ENCODE peak calls at places on chromosome 13, in nine cellular contexts. One of them, this sample, is unnamed.
A peak's percentile ranks its signal among the peaks of the same experiment; 100 is the strongest.

GRCh38 chr13:46648166-46648607 is 95.2 kb downstream of the LRCH1 start:
- DNase-seq in NCI-H1105 treated with DMSO at 0.1 percent for 48 hours: peak; percentile 7
- DNase-seq in posterior cingulate gyrus: no peak
- DNase-seq in left ventricle myocardium inferior: no peak
- DNase-seq in omental fat pad: no peak
- DNase-seq in NB4: peak; percentile 45
- DNase-seq in RWPE1: no peak
- DNase-seq in upper lobe of right lung: no peak
- DNase-seq in stimulated activated CD4-positive, alpha-beta T cell treated with anti-CD3 and anti-CD28 coated beads, Interleukin-15, amount 100 ng/mL, for 1 hour: no peak
- DNase-seq in this sample: no peak

GRCh38 chr13:105969761-105970160 is 565.7 kb downstream of the EFNB2 start:
- DNase-seq in NCI-H1105 treated with DMSO at 0.1 percent for 48 hours: no peak
- DNase-seq in posterior cingulate gyrus: no peak
- DNase-seq in left ventricle myocardium inferior: no peak
- DNase-seq in omental fat pad: no peak
- DNase-seq in NB4: no peak
- DNase-seq in RWPE1: peak; percentile 57
- DNase-seq in upper lobe of right lung: no peak
- DNase-seq in stimulated activated CD4-positive, alpha-beta T cell treated with anti-CD3 and anti-CD28 coated beads, Interleukin-15, amount 100 ng/mL, for 1 hour: no peak
- DNase-seq in this sample: no peak

GRCh38 chr13:71864094-71864980 is 2.7 kb downstream of the DACH1 start:
- DNase-seq in NCI-H1105 treated with DMSO at 0.1 percent for 48 hours: peak; percentile 36
- DNase-seq in posterior cingulate gyrus: no peak
- DNase-seq in left ventricle myocardium inferior: peak; percentile 56
- DNase-seq in omental fat pad: no peak
- DNase-seq in NB4: peak; percentile 96
- DNase-seq in RWPE1: no peak
- DNase-seq in upper lobe of right lung: peak; percentile 69
- DNase-seq in stimulated activated CD4-positive, alpha-beta T cell treated with anti-CD3 and anti-CD28 coated beads, Interleukin-15, amount 100 ng/mL, for 1 hour: no peak
- DNase-seq in this sample: no peak

GRCh38 chr13:48783181-48783630 is 129.5 kb downstream of the CYSLTR2 start:
- DNase-seq in NCI-H1105 treated with DMSO at 0.1 percent for 48 hours: no peak
- DNase-seq in posterior cingulate gyrus: no peak
- DNase-seq in left ventricle myocardium inferior: peak; percentile 73
- DNase-seq in omental fat pad: peak; percentile 61
- DNase-seq in NB4: peak; percentile 96
- DNase-seq in RWPE1: peak; percentile 43
- DNase-seq in upper lobe of right lung: peak; percentile 77
- DNase-seq in stimulated activated CD4-positive, alpha-beta T cell treated with anti-CD3 and anti-CD28 coated beads, Interleukin-15, amount 100 ng/mL, for 1 hour: no peak
- DNase-seq in this sample: no peak

GRCh38 chr13:114222461-114222968 is 12.2 kb upstream of the CDC16 start:
- DNase-seq in NCI-H1105 treated with DMSO at 0.1 percent for 48 hours: no peak
- DNase-seq in posterior cingulate gyrus: peak; percentile 16
- DNase-seq in left ventricle myocardium inferior: no peak
- DNase-seq in omental fat pad: no peak
- DNase-seq in NB4: peak; percentile 90
- DNase-seq in RWPE1: no peak
- DNase-seq in upper lobe of right lung: no peak
- DNase-seq in stimulated activated CD4-positive, alpha-beta T cell treated with anti-CD3 and anti-CD28 coated beads, Interleukin-15, amount 100 ng/mL, for 1 hour: no peak
- DNase-seq in this sample: no peak

GRCh38 chr13:90568165-90568564 is 779.3 kb upstream of the MIR17HG start:
- DNase-seq in NCI-H1105 treated with DMSO at 0.1 percent for 48 hours: no peak
- DNase-seq in posterior cingulate gyrus: no peak
- DNase-seq in left ventricle myocardium inferior: no peak
- DNase-seq in omental fat pad: no peak
- DNase-seq in NB4: no peak
- DNase-seq in RWPE1: no peak
- DNase-seq in upper lobe of right lung: no peak
- DNase-seq in stimulated activated CD4-positive, alpha-beta T cell treated with anti-CD3 and anti-CD28 coated beads, Interleukin-15, amount 100 ng/mL, for 1 hour: no peak
- DNase-seq in this sample: no peak

GRCh38 chr13:49838989-49839388 is 46.5 kb upstream of the KPNA3 start:
- DNase-seq in NCI-H1105 treated with DMSO at 0.1 percent for 48 hours: no peak
- DNase-seq in posterior cingulate gyrus: no peak
- DNase-seq in left ventricle myocardium inferior: no peak
- DNase-seq in omental fat pad: no peak
- DNase-seq in NB4: no peak
- DNase-seq in RWPE1: no peak
- DNase-seq in upper lobe of right lung: no peak
- DNase-seq in stimulated activated CD4-positive, alpha-beta T cell treated with anti-CD3 and anti-CD28 coated beads, Interleukin-15, amount 100 ng/mL, for 1 hour: no peak
- DNase-seq in this sample: no peak

GRCh38 chr13:38417727-38418126 is 68.1 kb downstream of the UFM1 start:
- DNase-seq in NCI-H1105 treated with DMSO at 0.1 percent for 48 hours: no peak
- DNase-seq in posterior cingulate gyrus: no peak
- DNase-seq in left ventricle myocardium inferior: no peak
- DNase-seq in omental fat pad: no peak
- DNase-seq in NB4: peak; percentile 33
- DNase-seq in RWPE1: peak; percentile 44
- DNase-seq in upper lobe of right lung: no peak
- DNase-seq in stimulated activated CD4-positive, alpha-beta T cell treated with anti-CD3 and anti-CD28 coated beads, Interleukin-15, amount 100 ng/mL, for 1 hour: no peak
- DNase-seq in this sample: no peak

GRCh38 chr13:32746474-32746873 is 160.2 kb downstream of the PDS5B start:
- DNase-seq in NCI-H1105 treated with DMSO at 0.1 percent for 48 hours: no peak
- DNase-seq in posterior cingulate gyrus: no peak
- DNase-seq in left ventricle myocardium inferior: no peak
- DNase-seq in omental fat pad: no peak
- DNase-seq in NB4: no peak
- DNase-seq in RWPE1: no peak
- DNase-seq in upper lobe of right lung: no peak
- DNase-seq in stimulated activated CD4-positive, alpha-beta T cell treated with anti-CD3 and anti-CD28 coated beads, Interleukin-15, amount 100 ng/mL, for 1 hour: no peak
- DNase-seq in this sample: no peak

GRCh38 chr13:48862572-48862971 is 113.1 kb upstream of the FNDC3A start:
- DNase-seq in NCI-H1105 treated with DMSO at 0.1 percent for 48 hours: no peak
- DNase-seq in posterior cingulate gyrus: no peak
- DNase-seq in left ventricle myocardium inferior: no peak
- DNase-seq in omental fat pad: no peak
- DNase-seq in NB4: peak; percentile 92
- DNase-seq in RWPE1: no peak
- DNase-seq in upper lobe of right lung: no peak
- DNase-seq in stimulated activated CD4-positive, alpha-beta T cell treated with anti-CD3 and anti-CD28 coated beads, Interleukin-15, amount 100 ng/mL, for 1 hour: no peak
- DNase-seq in this sample: no peak

GRCh38 chr13:80084086-80084676 is 256.7 kb downstream of the SPRY2 start:
- DNase-seq in NCI-H1105 treated with DMSO at 0.1 percent for 48 hours: peak; percentile 68
- DNase-seq in posterior cingulate gyrus: no peak
- DNase-seq in left ventricle myocardium inferior: no peak
- DNase-seq in omental fat pad: no peak
- DNase-seq in NB4: no peak
- DNase-seq in RWPE1: peak; percentile 41
- DNase-seq in upper lobe of right lung: no peak
- DNase-seq in stimulated activated CD4-positive, alpha-beta T cell treated with anti-CD3 and anti-CD28 coated beads, Interleukin-15, amount 100 ng/mL, for 1 hour: no peak
- DNase-seq in this sample: no peak

GRCh38 chr13:46179576-46180368 is 2.2 kb downstream of the LCP1 start:
- DNase-seq in NCI-H1105 treated with DMSO at 0.1 percent for 48 hours: no peak
- DNase-seq in posterior cingulate gyrus: no peak
- DNase-seq in left ventricle myocardium inferior: peak; percentile 59
- DNase-seq in omental fat pad: no peak
- DNase-seq in NB4: peak; percentile 94
- DNase-seq in RWPE1: no peak
- DNase-seq in upper lobe of right lung: peak; percentile 75
- DNase-seq in stimulated activated CD4-positive, alpha-beta T cell treated with anti-CD3 and anti-CD28 coated beads, Interleukin-15, amount 100 ng/mL, for 1 hour: peak; percentile 54
- DNase-seq in this sample: no peak

GRCh38 chr13:50065712-50066111 is 50.5 kb downstream of the KCNRG start:
- DNase-seq in NCI-H1105 treated with DMSO at 0.1 percent for 48 hours: no peak
- DNase-seq in posterior cingulate gyrus: no peak
- DNase-seq in left ventricle myocardium inferior: no peak
- DNase-seq in omental fat pad: no peak
- DNase-seq in NB4: no peak
- DNase-seq in RWPE1: no peak
- DNase-seq in upper lobe of right lung: no peak
- DNase-seq in stimulated activated CD4-positive, alpha-beta T cell treated with anti-CD3 and anti-CD28 coated beads, Interleukin-15, amount 100 ng/mL, for 1 hour: no peak
- DNase-seq in this sample: no peak

GRCh38 chr13:46817081-46817480 is 20.1 kb upstream of the ESD start:
- DNase-seq in NCI-H1105 treated with DMSO at 0.1 percent for 48 hours: no peak
- DNase-seq in posterior cingulate gyrus: no peak
- DNase-seq in left ventricle myocardium inferior: no peak
- DNase-seq in omental fat pad: no peak
- DNase-seq in NB4: no peak
- DNase-seq in RWPE1: no peak
- DNase-seq in upper lobe of right lung: no peak
- DNase-seq in stimulated activated CD4-positive, alpha-beta T cell treated with anti-CD3 and anti-CD28 coated beads, Interleukin-15, amount 100 ng/mL, for 1 hour: no peak
- DNase-seq in this sample: no peak

GRCh38 chr13:28659611-28659970 is 661 bp downstream of the POMP start:
- DNase-seq in NCI-H1105 treated with DMSO at 0.1 percent for 48 hours: no peak
- DNase-seq in posterior cingulate gyrus: no peak
- DNase-seq in left ventricle myocardium inferior: no peak
- DNase-seq in omental fat pad: no peak
- DNase-seq in NB4: peak; percentile 60
- DNase-seq in RWPE1: peak; percentile 36
- DNase-seq in upper lobe of right lung: no peak
- DNase-seq in stimulated activated CD4-positive, alpha-beta T cell treated with anti-CD3 and anti-CD28 coated beads, Interleukin-15, amount 100 ng/mL, for 1 hour: no peak
- DNase-seq in this sample: no peak

GRCh38 chr13:111530137-111530536 is 209.7 kb downstream of the TEX29 start:
- DNase-seq in NCI-H1105 treated with DMSO at 0.1 percent for 48 hours: no peak
- DNase-seq in posterior cingulate gyrus: no peak
- DNase-seq in left ventricle myocardium inferior: no peak
- DNase-seq in omental fat pad: no peak
- DNase-seq in NB4: no peak
- DNase-seq in RWPE1: no peak
- DNase-seq in upper lobe of right lung: no peak
- DNase-seq in stimulated activated CD4-positive, alpha-beta T cell treated with anti-CD3 and anti-CD28 coated beads, Interleukin-15, amount 100 ng/mL, for 1 hour: no peak
- DNase-seq in this sample: no peak

GRCh38 chr13:44974056-44974798 is 15.0 kb downstream of the NUFIP1 start:
- DNase-seq in NCI-H1105 treated with DMSO at 0.1 percent for 48 hours: no peak
- DNase-seq in posterior cingulate gyrus: no peak
- DNase-seq in left ventricle myocardium inferior: no peak
- DNase-seq in omental fat pad: no peak
- DNase-seq in NB4: peak; percentile 29
- DNase-seq in RWPE1: no peak
- DNase-seq in upper lobe of right lung: no peak
- DNase-seq in stimulated activated CD4-positive, alpha-beta T cell treated with anti-CD3 and anti-CD28 coated beads, Interleukin-15, amount 100 ng/mL, for 1 hour: no peak
- DNase-seq in this sample: no peak

This sample was measured in amygdala.